ENCODE peak calls at places on chromosome 18, in ten cellular contexts. Y is lower leg skin; A is NCI-H2029 treated with DMSO at 0.1 percent for 48 hours; O is stimulated activated CD4-positive, alpha-beta T cell treated with anti-CD3 and anti-CD28 coated beads, TNF-alpha, amount 100 ng/mL, for 1 hour; Z is right atrium auricular region; C is cardiac muscle cell; G is left lobe of liver; T is GM13976; J is MV-4-11; R is NCI-H524. E is an unnamed sample.

GRCh38 chr18:26960901-26961300 is 95.4 kb upstream of the AQP4 start:
- DNase-seq in J (no peak), T (no peak), Y (no peak), R (no peak), G (no peak), A (no peak), C (no peak), Z (no peak), O (no peak), E (no peak)

GRCh38 chr18:57811477-57812125 is 8.5 kb upstream of the ATP8B1 start:
- DNase-seq in A (no peak), G (no peak), J (no peak), R (no peak), C (no peak), Z (no peak), O (no peak), T (no peak), Y (no peak), E (no peak)

GRCh38 chr18:2207294-2207693 is 364.0 kb downstream of the METTL4 start:
- DNase-seq in T (no peak), J (no peak), G (no peak), C (no peak), O (no peak), Z (no peak), A (no peak), R (no peak), Y (no peak), E (no peak)

GRCh38 chr18:3411854-3412268 is 38.1 kb upstream of the TGIF1 start:
- DNase-seq in R (no peak), G (no peak), A (no peak), O (no peak), Z (no peak), J (no peak), Y (no peak), C (no peak), T (no peak), E (no peak)

GRCh38 chr18:36851202-36851590 is 22.3 kb downstream of the KIAA1328 start:
- DNase-seq in G (no peak), R (peak), T (no peak), Z (no peak), O (no peak), J (no peak), Y (no peak), A (no peak), C (no peak), E (no peak)

GRCh38 chr18:5317186-5317585 is 21.7 kb upstream of the ZBTB14 start:
- DNase-seq in G (no peak), C (no peak), J (peak), R (no peak), Z (no peak), O (no peak), A (no peak), T (no peak), Y (no peak), E (no peak)

GRCh38 chr18:36315736-36316135 is 18.2 kb downstream of the FHOD3 start:
- DNase-seq in G (no peak), Z (peak), J (no peak), O (no peak), T (no peak), Y (peak), A (no peak), R (peak), C (no peak), E (no peak)

GRCh38 chr18:25298853-25299274 is 53.1 kb downstream of the ZNF521 start:
- DNase-seq in C (no peak), Y (no peak), A (no peak), G (no peak), R (no peak), J (no peak), T (no peak), Z (no peak), O (no peak), E (no peak)

GRCh38 chr18:36663312-36663711 is 165.5 kb downstream of the TPGS2 start:
- DNase-seq in G (no peak), C (no peak), O (no peak), A (no peak), Y (no peak), J (peak), R (no peak), T (no peak), Z (no peak), E (no peak)

GRCh38 chr18:2654105-2654827 is 1.3 kb upstream of the SMCHD1 start:
- DNase-seq in Z (no peak), A (no peak), J (no peak), T (no peak), G (no peak), R (no peak), Y (no peak), O (no peak), C (no peak), E (peak)

GRCh38 chr18:10419420-10420103 is 34.9 kb upstream of the APCDD1 start:
- DNase-seq in O (no peak), C (no peak), A (no peak), J (peak), R (no peak), Y (no peak), Z (no peak), G (no peak), T (no peak), E (no peak)

GRCh38 chr18:39805218-39805617 is 2149.8 kb upstream of the PIK3C3 start:
- DNase-seq in O (no peak), R (no peak), Y (no peak), C (no peak), A (peak), G (no peak), Z (no peak), J (no peak), T (no peak), E (no peak)

GRCh38 chr18:65567372-65567771 is 183.4 kb upstream of the CDH7 start:
- DNase-seq in C (peak), J (no peak), A (no peak), R (peak), Y (no peak), Z (no peak), O (no peak), T (no peak), G (no peak), E (peak)

GRCh38 chr18:64273724-64274123 is 124.8 kb upstream of the LINC00305 start:
- DNase-seq in R (no peak), A (no peak), G (no peak), C (no peak), Y (no peak), Z (no peak), J (no peak), O (no peak), T (no peak), E (no peak)

GRCh38 chr18:63515279-63515678 is 26.9 kb upstream of the SERPINB12 start:
- DNase-seq in Z (no peak), C (no peak), A (no peak), R (no peak), Y (no peak), G (no peak), O (no peak), J (no peak), T (no peak), E (no peak)

E was measured in SHP77 treated with DMSO at 0.1 percent for 48 hours.